ENCODE peak calls at places on chromosomes 12 and 14, in seven cellular contexts. G, S, M, Z, N, P and E are unnamed samples.

GRCh38 chr12:13376627-13377373 is 180.3 kb downstream of the EMP1 start:
- DNase-seq in G (no peak), S (peak), M (no peak), Z (no peak), N (no peak), P (no peak), E (no peak)

GRCh38 chr14:104938436-104938835 is 13.8 kb downstream of the PLD4 start:
- DNase-seq in G (no peak), S (no peak), M (no peak), Z (no peak), N (no peak), P (no peak), E (no peak)

GRCh38 chr14:48936352-48936751 is 649.8 kb downstream of the RPS29 start:
- DNase-seq in G (no peak), S (no peak), M (no peak), Z (peak), N (no peak), P (no peak), E (peak)

GRCh38 chr12:98743362-98743953 is 98.4 kb downstream of the APAF1 start:
- DNase-seq in G (no peak), S (no peak), M (peak), Z (no peak), N (no peak), P (no peak), E (no peak)

GRCh38 chr14:87916886-87917275 is 76.1 kb downstream of the GALC start:
- DNase-seq in G (no peak), S (no peak), M (no peak), Z (no peak), N (no peak), P (no peak), E (no peak)

GRCh38 chr12:100372846-100373245 is 16.0 kb downstream of the SLC17A8 start:
- DNase-seq in G (no peak), S (no peak), M (peak), Z (peak), N (no peak), P (no peak), E (no peak)

GRCh38 chr12:87618199-87618598 is 411.0 kb downstream of the C12orf50 start:
- DNase-seq in G (no peak), S (no peak), M (no peak), Z (no peak), N (no peak), P (no peak), E (no peak)

GRCh38 chr12:14417717-14418116 is 52.2 kb downstream of the ATF7IP start:
- DNase-seq in G (peak), S (peak), M (peak), Z (peak), N (peak), P (no peak), E (peak)

GRCh38 chr12:2580821-2581220 is 213.9 kb upstream of the FKBP4 start:
- DNase-seq in G (peak), S (no peak), M (no peak), Z (no peak), N (no peak), P (no peak), E (no peak)

GRCh38 chr12:12010277-12011031 is 60.3 kb upstream of the BCL2L14 start:
- DNase-seq in G (no peak), S (no peak), M (no peak), Z (peak), N (peak), P (peak), E (no peak)

GRCh38 chr14:91215381-91215780 is 29.1 kb downstream of the GPR68 start:
- DNase-seq in G (no peak), S (no peak), M (no peak), Z (no peak), N (no peak), P (no peak), E (no peak)

DNA sequence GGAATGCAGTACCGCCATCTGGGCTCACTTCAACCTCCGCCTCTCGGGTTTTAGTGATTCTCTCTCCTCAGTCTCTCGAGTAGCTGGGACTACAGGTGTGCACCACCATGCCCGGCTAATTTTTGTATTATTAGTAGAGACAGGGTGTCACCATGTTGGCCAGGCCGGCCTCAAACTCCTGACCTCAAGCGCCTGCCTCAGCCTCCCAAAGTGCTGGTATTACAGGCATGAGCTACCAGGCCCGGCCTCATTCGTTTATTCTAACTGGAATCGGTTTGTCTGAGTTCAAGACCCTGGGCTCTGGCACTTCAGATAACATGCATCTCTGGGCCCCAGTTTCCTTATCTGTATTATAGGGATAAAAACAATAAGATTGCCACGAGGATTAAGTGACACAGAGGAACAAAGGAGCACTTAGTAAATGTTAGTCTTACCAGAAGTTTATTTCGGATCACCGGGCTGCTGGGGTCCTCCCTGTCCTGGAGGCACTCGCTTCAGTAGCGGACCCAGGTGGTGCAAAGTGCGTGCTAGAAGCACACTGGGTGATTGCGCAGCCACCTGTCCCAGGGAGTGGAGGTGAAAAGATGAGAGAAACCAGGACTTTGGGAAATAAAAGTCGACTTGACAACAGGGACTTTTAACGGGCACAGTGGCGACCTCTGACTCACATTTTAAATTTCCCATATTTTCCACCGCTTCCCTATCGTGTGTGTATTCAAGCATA is 37.5 kb downstream of the ACACB start:
- DNase-seq in G (no peak), S (peak), M (peak), Z (no peak), N (no peak), P (no peak), E (no peak)
- H3K4me3 ChIP-seq in G (peak), S (peak), M (peak), Z (peak), N (peak), P (no peak), E (peak)

GRCh38 chr12:62604373-62604772 is 137.7 kb downstream of the MON2 start:
- DNase-seq in G (no peak), S (no peak), M (no peak), Z (no peak), N (no peak), P (no peak), E (no peak)

GRCh38 chr12:62601765-62602444 is 135.3 kb downstream of the MON2 start:
- DNase-seq in G (no peak), S (no peak), M (no peak), Z (no peak), N (no peak), P (no peak), E (no peak)

GRCh38 chr12:62603811-62604098 is 137.1 kb downstream of the MON2 start:
- DNase-seq in G (no peak), S (no peak), M (no peak), Z (no peak), N (peak), P (no peak), E (no peak)

GRCh38 chr12:62602445-62603060 is 135.9 kb downstream of the MON2 start:
- DNase-seq in G (peak), S (peak), M (peak), Z (peak), N (peak), P (peak), E (no peak)

DNA sequence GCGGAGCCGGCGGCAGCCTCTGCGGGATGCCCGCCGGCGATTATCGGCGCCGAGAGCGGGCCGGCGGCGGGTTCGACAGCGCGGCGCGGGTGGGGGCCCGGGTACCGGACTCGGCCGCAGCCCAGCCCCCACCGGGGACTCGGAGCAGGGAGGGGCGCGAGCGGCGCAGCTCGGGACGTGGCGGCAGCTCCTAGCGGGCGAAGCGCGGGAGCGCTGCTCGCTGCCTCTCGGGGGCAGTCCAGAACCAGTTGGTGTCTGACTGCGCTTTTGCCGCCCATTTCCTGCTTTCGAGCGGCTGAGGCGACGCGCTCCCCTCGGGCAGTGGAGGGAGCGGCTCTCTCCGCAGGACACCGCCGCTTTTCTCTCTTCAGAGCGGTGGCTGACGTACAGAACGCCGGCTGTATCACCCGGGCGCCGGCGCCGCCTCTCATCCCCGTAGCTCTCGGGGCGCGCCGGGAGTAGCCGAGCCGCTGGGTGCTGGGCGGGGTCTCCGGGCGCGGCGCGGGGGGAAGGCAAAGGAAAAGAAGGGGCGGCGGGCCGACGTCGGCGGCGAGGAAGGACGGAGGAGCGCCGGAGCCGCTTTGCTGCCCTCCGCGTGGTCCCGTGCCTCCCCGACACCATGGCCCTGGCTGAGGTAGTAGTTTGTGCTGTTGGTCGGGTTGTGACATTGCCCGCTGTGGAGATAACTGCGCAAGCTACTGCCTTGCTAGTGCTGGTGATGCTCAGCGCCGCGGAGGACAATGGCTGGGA is 136.6 kb downstream of the MON2 start:
- DNase-seq in G (peak), S (peak), M (peak), Z (peak), N (peak), P (peak), E (no peak)
- TF ChIP-seq CTCF in G (peak), S (peak), M (peak), Z (peak), N (peak), P (peak), E (peak)

GRCh38 chr12:57093412-57094193 is 4.7 kb downstream of the NAB2 start:
- DNase-seq in G (peak), S (peak), M (peak), Z (no peak), N (peak), P (no peak), E (no peak)

GRCh38 chr12:57092529-57092862 is 3.6 kb downstream of the NAB2 start:
- DNase-seq in G (no peak), S (no peak), M (no peak), Z (no peak), N (no peak), P (no peak), E (no peak)

GRCh38 chr12:57091633-57092528 is 3.0 kb downstream of the NAB2 start:
- DNase-seq in G (no peak), S (no peak), M (no peak), Z (no peak), N (peak), P (no peak), E (no peak)

GRCh38 chr12:57094194-57095160 is 5.6 kb downstream of the NAB2 start:
- DNase-seq in G (no peak), S (peak), M (no peak), Z (no peak), N (no peak), P (no peak), E (no peak)

DNA sequence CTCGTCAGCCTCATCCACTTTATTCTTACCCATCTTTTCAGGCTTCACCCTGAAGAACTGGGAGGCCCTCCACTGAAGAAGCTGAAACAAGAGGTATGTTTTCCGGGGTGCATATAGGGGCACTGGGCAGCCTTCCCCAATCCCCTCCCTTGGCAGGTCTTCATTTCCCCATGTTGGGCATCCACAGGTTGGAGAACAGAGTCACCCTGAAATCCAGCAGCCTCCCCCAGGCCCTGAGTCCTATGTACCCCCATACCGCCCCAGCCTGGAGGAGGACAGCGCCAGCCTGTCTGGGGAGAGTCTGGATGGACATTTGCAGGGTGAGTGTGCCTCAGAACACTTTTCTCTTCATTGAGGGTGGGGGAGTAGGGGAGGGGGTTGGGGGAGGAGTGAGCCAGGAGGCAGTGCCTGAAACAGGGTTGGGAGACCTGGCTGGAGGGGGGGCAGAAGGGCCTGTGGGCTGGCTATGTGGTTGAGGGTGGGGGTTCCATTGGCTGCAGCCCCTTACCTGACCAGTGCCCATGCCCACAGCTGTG is 4.0 kb downstream of the NAB2 start:
- DNase-seq in G (no peak), S (peak), M (no peak), Z (no peak), N (no peak), P (no peak), E (no peak)
- H3K4me3 ChIP-seq in G (peak), S (no peak), M (no peak), Z (no peak), N (no peak), P (peak), E (no peak)

DNA sequence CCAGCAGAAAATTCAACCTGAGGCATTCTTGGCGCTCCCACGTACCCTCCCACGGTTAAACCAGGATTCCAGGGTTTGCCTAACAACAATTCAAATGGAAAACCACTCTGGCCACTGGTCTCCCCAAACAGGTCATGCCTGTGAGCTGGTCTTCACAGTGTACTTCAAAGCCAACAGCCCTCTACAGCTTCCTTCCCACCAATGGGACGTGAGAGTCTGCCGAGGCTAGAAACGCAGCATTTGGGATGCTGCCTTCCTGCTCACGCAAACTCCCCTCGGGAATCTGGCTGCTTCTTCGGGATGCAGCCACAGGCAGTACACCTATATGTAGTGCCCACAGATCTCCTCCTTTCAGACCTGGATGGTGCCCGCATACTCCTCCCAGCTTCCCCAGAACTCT is 149.1 kb downstream of the KLHL28 start:
- DNase-seq in G (no peak), S (no peak), M (no peak), Z (no peak), N (no peak), P (no peak), E (no peak)
- TF ChIP-seq CTCF in G (no peak), S (no peak), M (no peak), Z (no peak), N (no peak), P (no peak), E (no peak)

GRCh38 chr14:34699873-34700621 is 14.3 kb downstream of the CFL2 start:
- DNase-seq in G (peak), S (no peak), M (no peak), Z (peak), N (no peak), P (no peak), E (peak)
- H3K4me3 ChIP-seq in G (no peak), S (no peak), M (no peak), Z (no peak), N (no peak), P (no peak), E (no peak)

GRCh38 chr12:83128529-83128928 is 441.8 kb downstream of the TMTC2 start:
- DNase-seq in G (no peak), S (no peak), M (no peak), Z (no peak), N (no peak), P (no peak), E (no peak)
- TF ChIP-seq CTCF in G (no peak), S (no peak), M (no peak), Z (no peak), N (no peak), P (no peak), E (no peak)

GRCh38 chr12:125971981-125972380 is 906.7 kb downstream of the AACS start:
- DNase-seq in G (no peak), S (no peak), M (no peak), Z (no peak), N (no peak), P (no peak), E (no peak)
- H3K4me3 ChIP-seq in G (no peak), S (no peak), M (no peak), Z (no peak), N (no peak), P (no peak), E (no peak)

DNA sequence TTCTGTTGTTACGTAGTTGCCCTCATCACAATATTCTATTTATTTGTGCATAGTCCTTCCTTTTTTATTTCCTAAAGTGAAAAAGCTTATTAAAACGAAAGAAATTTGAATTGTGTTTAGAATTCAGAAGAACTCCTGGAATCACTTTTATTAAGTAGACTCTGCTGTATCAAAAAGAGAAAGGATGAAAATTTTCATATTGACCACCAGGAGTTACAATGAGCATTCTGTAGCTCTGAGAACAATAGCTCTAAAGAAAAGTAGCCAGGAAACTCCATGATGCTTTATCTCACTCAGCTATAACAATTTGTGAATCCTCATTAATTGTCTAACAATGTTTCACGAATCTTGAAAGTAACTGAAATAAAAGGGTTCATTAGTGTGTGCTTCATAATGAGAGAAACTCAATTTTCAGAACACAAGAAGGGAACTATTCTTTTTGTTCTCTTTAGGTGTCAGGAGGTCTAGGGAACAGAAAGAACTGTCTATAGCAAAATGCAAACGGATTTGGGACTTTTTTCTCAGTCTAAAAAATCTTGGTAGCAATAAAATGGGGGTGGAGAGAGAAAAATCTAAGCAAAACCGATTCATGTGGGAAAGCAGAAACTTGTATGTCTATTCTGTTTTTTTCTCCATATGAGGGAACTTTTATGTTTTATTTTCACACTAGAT is 19.3 kb downstream of the ASCL1 start:
- DNase-seq in G (no peak), S (no peak), M (no peak), Z (no peak), N (no peak), P (no peak), E (no peak)
- TF ChIP-seq CTCF in G (no peak), S (no peak), M (no peak), Z (no peak), N (no peak), P (peak), E (no peak)

DNA sequence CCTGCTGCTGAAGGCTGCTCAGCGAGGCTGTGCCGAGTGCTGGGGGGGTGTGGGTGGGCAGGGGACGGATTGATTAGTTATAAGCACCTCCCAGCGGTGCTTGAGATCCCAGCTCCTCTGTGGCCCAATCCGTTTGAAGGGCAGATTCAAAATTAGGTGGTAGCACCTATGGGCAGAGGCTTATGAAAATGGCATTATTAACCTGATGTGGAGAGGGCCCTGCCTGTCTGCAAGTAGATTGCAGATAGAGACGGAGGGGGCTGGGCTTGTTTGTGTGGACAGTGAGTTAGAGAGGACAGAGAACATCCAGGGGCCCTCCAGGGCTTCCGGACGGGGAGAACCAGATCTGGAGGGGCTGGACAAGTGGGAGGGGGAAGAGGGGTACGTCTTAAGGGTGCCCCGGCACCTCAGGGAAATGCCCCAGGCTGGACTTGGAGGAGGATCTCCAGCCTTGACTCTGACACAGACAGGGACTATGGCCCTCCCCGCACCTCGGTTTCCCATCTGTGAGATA is at the start of gene RTL1:
- DNase-seq in G (no peak), S (no peak), M (no peak), Z (no peak), N (no peak), P (no peak), E (no peak)
- H3K4me3 ChIP-seq in G (no peak), S (no peak), M (peak), Z (no peak), N (no peak), P (no peak), E (no peak)

DNA sequence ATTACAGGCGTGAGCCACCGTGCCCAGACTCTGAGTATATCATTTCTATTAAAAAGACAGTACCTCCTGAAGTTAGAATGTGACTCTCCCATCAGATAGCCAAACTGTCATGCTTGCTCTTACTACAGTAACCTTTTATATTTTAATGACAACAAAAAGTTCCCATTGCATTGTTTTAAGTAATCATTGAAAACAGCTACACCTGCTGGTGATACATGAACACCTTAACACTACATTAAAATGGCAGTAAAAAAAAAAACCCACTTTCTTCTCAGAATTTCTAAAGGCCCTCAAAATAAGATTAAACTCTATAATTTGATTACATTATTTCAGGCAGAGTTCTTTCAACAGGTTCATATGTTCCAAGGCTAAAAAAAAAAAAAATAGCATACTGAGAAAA is 76.7 kb downstream of the SH2B3 start:
- DNase-seq in G (no peak), S (no peak), M (no peak), Z (no peak), N (no peak), P (no peak), E (no peak)
- TF ChIP-seq CTCF in G (peak), S (peak), M (peak), Z (peak), N (no peak), P (peak), E (peak)